ENCODE peak calls at places on chromosomes 11 and 22, in nine cellular contexts. G, S, R, N, K, F, H, U and T are unnamed samples.

GRCh38 chr22:31933816-31934482 is 10.4 kb upstream of the YWHAH start:
- DNase-seq in F (no peak), U (no peak), N (no peak), S (no peak), K (no peak), R (no peak), H (no peak), G (no peak), T (no peak)

GRCh38 chr11:93895106-93895862 is 44.9 kb upstream of the VSTM5 start:
- DNase-seq in U (peak), H (peak), S (peak), K (no peak), N (peak), G (peak), R (no peak), F (peak), T (no peak)

GRCh38 chr22:36384766-36385400 is 2.9 kb downstream of the MYH9 start:
- DNase-seq in G (no peak), R (no peak), S (no peak), K (no peak), N (no peak), H (no peak), U (peak), F (no peak), T (no peak)

GRCh38 chr11:27291302-27291889 is 71.6 kb downstream of the CCDC34 start:
- DNase-seq in R (no peak), H (no peak), N (peak), K (no peak), F (no peak), U (peak), G (no peak), S (no peak), T (no peak)

GRCh38 chr11:65417702-65418430 is 4.7 kb upstream of the NEAT1 start:
- DNase-seq in U (no peak), F (no peak), S (no peak), K (peak), H (no peak), N (no peak), R (peak), G (no peak), T (peak)

GRCh38 chr22:20396639-20397038 is 2.7 kb downstream of the ZNF74 start:
- DNase-seq in S (no peak), R (no peak), F (no peak), H (peak), K (no peak), U (no peak), G (peak), N (no peak), T (no peak)

GRCh38 chr11:35036642-35037041 is 102.3 kb upstream of the CD44 start:
- DNase-seq in R (no peak), K (no peak), G (no peak), H (no peak), S (no peak), N (no peak), U (no peak), F (no peak), T (no peak)

GRCh38 chr11:76885390-76886097 is 24.8 kb downstream of the ACER3 start:
- DNase-seq in G (no peak), F (peak), N (no peak), H (peak), K (no peak), R (no peak), S (no peak), U (no peak), T (no peak)

GRCh38 chr11:35367491-35367890 is 51.9 kb downstream of the SLC1A2 start:
- DNase-seq in H (peak), F (peak), R (no peak), U (no peak), G (no peak), N (no peak), K (no peak), S (no peak), T (no peak)

GRCh38 chr11:1879941-1880720 is 11.6 kb downstream of the PRR33 start:
- DNase-seq in R (peak), S (no peak), G (no peak), K (peak), N (no peak), H (no peak), F (no peak), U (no peak), T (peak)

GRCh38 chr11:60528934-60529333 is 13.7 kb downstream of the MS4A13 start:
- DNase-seq in R (no peak), F (no peak), G (no peak), U (no peak), S (no peak), K (no peak), H (no peak), N (no peak), T (no peak)

GRCh38 chr11:18012906-18013781 is at the start of gene SERGEF:
- DNase-seq in F (peak), R (peak), H (peak), G (peak), U (peak), S (peak), N (peak), K (peak), T (peak)

GRCh38 chr22:44170470-44170869 is 10.3 kb upstream of the PARVG start:
- DNase-seq in H (no peak), U (no peak), R (no peak), G (no peak), S (no peak), N (no peak), F (no peak), K (no peak), T (no peak)

GRCh38 chr11:72085836-72086475 is 5.3 kb downstream of the LRRC51 start:
- DNase-seq in R (no peak), S (no peak), G (no peak), N (no peak), H (no peak), F (peak), U (no peak), K (no peak), T (no peak)

GRCh38 chr11:16881766-16882165 is 132.4 kb downstream of the PLEKHA7 start:
- DNase-seq in N (no peak), U (no peak), F (no peak), K (no peak), H (no peak), R (no peak), G (no peak), S (no peak), T (no peak)

GRCh38 chr11:2142762-2143202 is 3.6 kb upstream of the IGF2 start:
- DNase-seq in K (no peak), S (no peak), R (no peak), G (no peak), H (peak), F (no peak), U (no peak), N (no peak), T (no peak)

GRCh38 chr11:15123849-15124248 is 9.1 kb downstream of the INSC start:
- DNase-seq in F (no peak), G (peak), S (peak), K (no peak), N (peak), U (no peak), H (peak), R (no peak), T (no peak)

GRCh38 chr11:30128269-30128932 is 102.4 kb upstream of the FSHB start:
- DNase-seq in R (no peak), K (no peak), G (no peak), F (peak), U (peak), N (peak), S (peak), H (peak), T (no peak)

GRCh38 chr22:46797355-46797754 is 34.9 kb downstream of the TBC1D22A start:
- DNase-seq in U (no peak), R (no peak), H (peak), S (no peak), N (no peak), G (no peak), K (no peak), F (no peak), T (peak)

GRCh38 chr11:134562941-134563471 is 151.0 kb upstream of the B3GAT1 start:
- DNase-seq in S (no peak), K (no peak), F (no peak), H (no peak), R (no peak), U (no peak), G (no peak), N (no peak), T (no peak)

GRCh38 chr22:48948575-48949170 is 879.0 kb downstream of the BRD1 start:
- DNase-seq in K (no peak), S (no peak), U (no peak), R (no peak), F (no peak), G (no peak), H (no peak), N (no peak), T (no peak)

GRCh38 chr11:30348035-30348434 is 25.1 kb downstream of the ARL14EP start:
- DNase-seq in F (no peak), K (no peak), G (no peak), H (no peak), N (no peak), U (no peak), R (no peak), S (no peak), T (no peak)

GRCh38 chr22:20972014-20972797 is 5.2 kb downstream of the AIFM3 start:
- DNase-seq in N (no peak), S (no peak), H (peak), G (no peak), R (no peak), K (no peak), U (no peak), F (no peak), T (no peak)

GRCh38 chr22:41544671-41545476 is 604 bp upstream of the POLR3H start:
- DNase-seq in F (no peak), H (no peak), R (no peak), G (no peak), N (no peak), U (peak), S (no peak), K (no peak), T (no peak)

GRCh38 chr22:36687516-36687915 is 16.0 kb downstream of the CACNG2 start:
- DNase-seq in N (no peak), S (no peak), K (no peak), H (no peak), U (peak), R (no peak), G (no peak), F (no peak), T (no peak)

GRCh38 chr11:43447124-43447523 is 88.4 kb downstream of the TTC17 start:
- DNase-seq in F (no peak), H (no peak), K (no peak), S (no peak), G (no peak), U (no peak), N (no peak), R (no peak), T (no peak)

GRCh38 chr11:44623321-44623715 is 57.9 kb downstream of the CD82 start:
- DNase-seq in K (no peak), G (no peak), U (no peak), S (no peak), N (no peak), R (no peak), F (no peak), H (no peak), T (no peak)

GRCh38 chr11:115616941-115617340 is 112.7 kb upstream of the CADM1 start:
- DNase-seq in N (no peak), F (peak), R (no peak), S (no peak), G (peak), K (peak), H (peak), U (no peak), T (no peak)

GRCh38 chr11:1966531-1966930 is 19.4 kb downstream of the MRPL23 start:
- DNase-seq in R (peak), G (no peak), K (no peak), U (no peak), F (no peak), S (no peak), N (no peak), H (no peak), T (no peak)

GRCh38 chr11:44680982-44681597 is 45.7 kb upstream of the TSPAN18 start:
- DNase-seq in U (no peak), S (no peak), R (no peak), K (no peak), F (no peak), N (no peak), G (no peak), H (no peak), T (no peak)

GRCh38 chr11:72352859-72353551 is 81.3 kb downstream of the CLPB start:
- DNase-seq in N (no peak), S (peak), G (peak), R (no peak), K (no peak), F (peak), H (peak), U (peak), T (no peak)

GRCh38 chr11:87181143-87181542 is 143.4 kb downstream of the TMEM135 start:
- DNase-seq in S (no peak), R (no peak), F (no peak), H (no peak), G (no peak), K (no peak), N (no peak), U (no peak), T (no peak)

GRCh38 chr11:46130286-46130937 is 9.2 kb upstream of the PHF21A start:
- DNase-seq in U (no peak), G (no peak), F (no peak), K (no peak), H (no peak), S (no peak), N (no peak), R (no peak), T (no peak)

GRCh38 chr11:128859563-128860441 is 7.3 kb downstream of the KCNJ1 start:
- DNase-seq in U (peak), S (peak), H (peak), N (peak), G (no peak), K (peak), F (no peak), R (peak), T (peak)

GRCh38 chr22:48099671-48100070 is 1337.2 kb downstream of the TBC1D22A start:
- DNase-seq in F (no peak), N (no peak), H (no peak), K (no peak), R (no peak), S (no peak), U (no peak), G (no peak), T (no peak)

GRCh38 chr11:69102732-69103615 is 52.8 kb upstream of the SMIM38 start:
- DNase-seq in N (no peak), G (no peak), U (peak), S (no peak), K (no peak), H (no peak), R (no peak), F (no peak), T (no peak)

GRCh38 chr11:74487875-74488274 is 5.6 kb downstream of the LIPT2 start:
- DNase-seq in U (peak), N (peak), K (no peak), F (no peak), S (no peak), R (no peak), G (no peak), H (no peak), T (no peak)
- TF ChIP-seq CTCF in U (peak), N (peak), K (no peak), F (no peak), S (no peak), R (no peak), G (peak), H (peak), T (no peak)

GRCh38 chr11:33089776-33090175 is 50.4 kb downstream of the TCP11L1 start:
- DNase-seq in F (peak), G (no peak), K (no peak), H (peak), R (no peak), U (no peak), N (no peak), S (no peak), T (no peak)
- TF ChIP-seq CTCF in F (peak), G (peak), K (no peak), H (peak), R (no peak), U (no peak), N (no peak), S (no peak), T (no peak)

DNA sequence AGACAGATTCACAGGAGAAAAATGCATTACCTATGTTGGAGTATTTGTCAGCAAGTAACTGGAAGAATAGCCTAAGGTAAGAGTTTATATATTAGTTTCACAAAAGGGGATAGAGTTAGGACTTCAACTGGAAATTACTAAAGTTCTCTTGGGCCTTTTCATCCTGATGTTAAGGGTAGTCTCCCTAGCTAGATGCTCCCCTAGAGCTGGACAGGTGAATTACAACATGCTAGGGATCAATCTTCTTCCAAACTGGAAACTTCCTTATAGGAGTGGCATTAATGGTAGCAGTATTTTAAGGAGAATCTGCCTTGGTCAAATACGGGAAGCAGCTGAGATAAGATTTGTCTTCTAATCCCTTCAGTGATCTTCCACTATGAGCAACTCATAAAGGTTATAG is 632.8 kb upstream of the RAG2 start:
- DNase-seq in G (no peak), H (no peak), R (no peak), U (no peak), S (no peak), F (no peak), K (no peak), N (no peak), T (no peak)
- TF ChIP-seq CTCF in G (no peak), H (no peak), R (no peak), U (peak), S (no peak), F (peak), K (no peak), N (no peak), T (no peak)

DNA sequence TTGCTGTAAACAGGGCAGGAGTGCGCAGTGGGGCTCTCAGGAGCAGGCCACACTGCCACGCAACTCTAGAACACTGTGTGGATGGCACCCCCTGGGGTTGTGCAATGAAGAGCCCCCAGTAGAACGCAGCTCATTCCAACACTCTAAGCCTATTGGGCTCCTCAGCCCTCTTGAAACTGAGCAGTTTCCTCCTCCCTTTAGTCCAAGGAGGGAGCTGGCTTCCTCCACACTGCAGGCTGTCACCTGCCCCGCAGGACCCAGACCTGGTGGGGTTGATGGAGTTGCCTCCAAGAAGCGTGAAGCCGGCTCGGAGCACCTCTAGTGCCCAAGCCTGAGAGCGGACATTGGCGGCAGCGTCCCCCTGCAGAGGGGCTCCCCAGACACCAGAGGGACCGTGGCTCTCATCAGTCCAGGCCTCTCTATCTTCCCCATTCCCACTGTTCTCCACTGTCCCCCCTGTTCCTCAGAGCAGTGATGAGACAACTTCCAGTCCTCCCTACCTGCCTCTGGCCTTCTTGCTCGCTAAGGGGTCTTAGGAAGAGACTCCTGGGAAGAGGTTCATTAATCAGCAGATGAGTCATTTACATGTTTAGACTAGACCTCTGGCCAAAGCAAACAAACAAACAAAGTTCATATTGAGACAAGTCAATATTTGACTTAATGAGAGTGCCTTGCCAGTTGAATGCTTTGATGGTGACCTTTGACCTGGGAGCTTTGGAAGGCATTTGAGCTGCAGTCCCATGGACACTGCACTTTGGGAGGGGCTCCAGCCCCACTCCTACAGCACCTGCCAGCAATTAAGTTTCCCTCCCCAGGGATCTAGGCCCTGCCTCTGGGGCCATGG is 64.0 kb downstream of the RPUSD4 start:
- DNase-seq in R (no peak), G (no peak), H (no peak), K (no peak), U (peak), S (no peak), N (no peak), F (no peak), T (no peak)
- TF ChIP-seq CTCF in R (no peak), G (no peak), H (no peak), K (no peak), U (peak), S (no peak), N (no peak), F (no peak), T (no peak)

DNA sequence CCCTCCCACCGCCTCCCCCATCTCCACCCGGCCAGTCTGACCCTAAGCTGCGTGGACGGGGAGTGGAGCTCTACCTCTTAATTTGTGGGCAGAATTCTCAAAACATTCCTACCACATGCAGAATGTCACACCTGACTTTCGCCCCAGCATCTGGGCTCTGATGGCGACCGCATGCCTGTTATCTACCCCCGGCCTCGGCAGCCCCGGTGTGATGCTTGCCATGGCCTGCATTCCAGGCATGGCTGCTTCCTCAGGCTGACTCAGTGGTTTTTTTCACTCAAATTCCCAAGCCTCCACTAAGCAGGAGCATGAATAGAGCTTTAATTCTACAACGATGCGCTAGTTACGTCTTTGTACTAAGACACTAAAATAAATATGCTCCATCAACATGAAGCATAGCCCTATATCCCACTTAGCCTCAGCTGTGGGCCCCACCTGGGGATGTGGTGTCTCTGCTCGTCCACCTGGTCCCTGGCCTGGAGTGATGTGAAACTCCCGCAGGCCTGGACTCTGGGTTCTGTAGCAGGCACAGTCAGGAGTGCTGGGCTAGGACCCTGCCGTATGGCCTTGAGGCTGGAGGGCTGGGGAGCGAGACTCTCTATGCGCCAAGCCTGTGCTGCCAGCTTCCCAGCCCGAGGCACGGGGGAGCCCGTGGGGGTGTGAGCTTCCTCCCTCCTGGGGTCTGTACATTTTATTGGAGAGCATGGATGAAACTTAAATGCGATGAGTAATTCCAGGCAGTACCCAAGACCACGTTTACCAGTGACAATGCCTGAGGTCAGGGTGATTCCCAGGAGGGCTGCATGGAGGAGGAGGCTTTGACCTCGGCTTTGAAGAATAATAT is 153.2 kb downstream of the CTTN start:
- DNase-seq in S (no peak), K (no peak), H (no peak), U (peak), N (no peak), F (no peak), G (no peak), R (no peak), T (no peak)
- TF ChIP-seq CTCF in S (no peak), K (no peak), H (no peak), U (no peak), N (no peak), F (no peak), G (no peak), R (no peak), T (no peak)

DNA sequence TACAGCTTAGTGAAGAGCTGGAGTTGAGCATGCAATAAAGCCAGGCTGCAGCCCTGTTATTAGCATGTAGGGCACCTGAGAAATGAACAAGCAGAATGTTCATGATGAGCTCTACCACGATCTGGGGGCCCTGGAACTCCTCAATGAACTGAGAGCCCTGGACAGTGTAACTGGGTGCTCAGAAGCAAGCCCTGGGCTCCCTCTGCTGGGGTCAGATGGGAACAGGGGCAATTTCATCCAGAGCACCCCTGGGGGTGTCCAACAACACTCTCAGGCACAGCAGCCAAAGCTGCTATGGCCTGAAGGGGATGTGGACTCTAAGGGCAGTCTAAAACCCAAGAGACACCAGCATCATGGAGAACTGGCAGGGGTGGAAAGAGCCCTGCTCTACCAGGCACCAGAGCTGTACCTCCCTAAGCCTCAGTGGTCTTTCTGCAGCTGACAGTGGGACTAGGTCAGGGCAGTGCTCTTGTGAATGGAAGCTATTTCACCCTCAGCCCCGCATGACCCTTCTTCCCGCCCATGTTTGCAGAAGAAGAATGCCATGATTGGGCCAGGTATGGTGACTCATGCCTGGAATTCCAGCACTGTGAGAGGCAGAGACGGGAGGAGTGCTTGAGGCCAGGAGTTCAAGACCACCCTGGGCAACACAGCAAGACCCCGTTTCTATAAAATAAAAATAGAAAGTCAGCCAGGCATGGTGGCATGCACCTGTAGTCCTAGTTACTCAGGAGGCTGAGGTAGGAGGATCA is 28.9 kb downstream of the THOC5 start:
- DNase-seq in G (no peak), S (no peak), H (peak), F (no peak), K (peak), N (no peak), R (no peak), U (peak), T (peak)
- TF ChIP-seq CTCF in G (peak), S (no peak), H (peak), F (peak), K (peak), N (peak), R (peak), U (peak), T (no peak)